ENCODE peak calls at places on chromosomes 12 and 14, in ten cellular contexts. V, G, L, S, T, R, O, E, K and F are unnamed samples.

GRCh38 chr14:76274324-76274723 is 101.6 kb upstream of the ESRRB start:
- DNase-seq in V (no peak), L (no peak), R (no peak), T (peak; percentile 5), G (no peak), O (no peak), S (no peak), E (no peak), K (no peak), F (no peak)

GRCh38 chr12:105343836-105344235 is 13.3 kb downstream of the C12orf75 start:
- DNase-seq in S (no peak), O (no peak), E (no peak), T (no peak), R (no peak), K (no peak), V (no peak), G (no peak), L (no peak), F (no peak)

GRCh38 chr12:5124401-5124800 is 80.7 kb downstream of the KCNA5 start:
- DNase-seq in V (no peak), R (no peak), T (no peak), E (no peak), G (no peak), O (no peak), L (no peak), S (no peak), K (no peak), F (no peak)

GRCh38 chr14:72605096-72605920 is 288.6 kb downstream of the DPF3 start:
- DNase-seq in R (no peak), O (no peak), L (no peak), K (no peak), V (no peak), G (peak; percentile 62), S (no peak), T (no peak), E (no peak), F (no peak)

GRCh38 chr14:37824936-37825698 is 229.7 kb downstream of the TTC6 start:
- DNase-seq in G (no peak), E (no peak), K (no peak), T (no peak), O (no peak), R (no peak), V (peak; percentile 4), L (no peak), S (no peak), F (no peak)

GRCh38 chr14:70808402-70809237 is 693 bp downstream of the MAP3K9 start:
- DNase-seq in R (peak; percentile 6), V (peak; percentile 24), L (no peak), O (peak; percentile 63), S (no peak), K (peak; percentile 34), E (no peak), G (no peak), T (peak; percentile 67), F (no peak)

GRCh38 chr14:72970058-72970630 is 43.9 kb downstream of the DCAF4 start:
- DNase-seq in K (no peak), G (no peak), V (no peak), T (no peak), L (no peak), S (no peak), O (no peak), E (peak; percentile 11), R (no peak), F (no peak)

GRCh38 chr14:36515105-36515593 is 4.9 kb downstream of the NKX2-1 start:
- DNase-seq in O (no peak), T (peak; percentile 68), G (no peak), L (no peak), R (no peak), V (no peak), S (no peak), K (no peak), E (no peak), F (no peak)

GRCh38 chr14:74018029-74018703 is 922 bp downstream of the ENTPD5 start:
- DNase-seq in K (no peak), G (no peak), T (no peak), L (no peak), R (no peak), E (peak; percentile 22), S (peak; percentile 25), O (no peak), V (peak; percentile 81), F (no peak)

GRCh38 chr14:105884808-105885281 is 358.5 kb downstream of the TMEM121 start:
- DNase-seq in T (no peak), K (no peak), R (no peak), S (no peak), E (no peak), O (peak; percentile 13), L (no peak), G (peak; percentile 40), V (no peak), F (no peak)

GRCh38 chr12:32400114-32400672 is 835 bp downstream of the FGD4 start:
- DNase-seq in S (no peak), O (no peak), L (no peak), V (no peak), R (no peak), E (no peak), T (peak; percentile 76), G (no peak), K (no peak), F (no peak)

GRCh38 chr14:58646479-58646878 is 8.7 kb downstream of the DACT1 start:
- DNase-seq in S (no peak), L (no peak), T (no peak), R (no peak), K (no peak), O (peak; percentile 38), G (no peak), E (no peak), V (no peak), F (no peak)

GRCh38 chr12:56129210-56129691 is 1.2 kb downstream of the ESYT1 start:
- DNase-seq in T (peak; percentile 81), E (no peak), V (peak; percentile 79), R (peak; percentile 50), G (peak; percentile 78), O (peak; percentile 90), S (no peak), K (peak; percentile 56), L (peak; percentile 62), F (peak; percentile 9)

GRCh38 chr12:2682301-2683282 is 112.2 kb upstream of the FKBP4 start:
- DNase-seq in S (peak; percentile 18), G (no peak), V (peak; percentile 64), O (no peak), R (no peak), E (peak; percentile 14), K (peak; percentile 50), T (peak; percentile 91), L (no peak), F (peak; percentile 15)

GRCh38 chr14:75981426-75981825 is 369 bp downstream of the TGFB3 start:
- DNase-seq in V (no peak), G (no peak), L (no peak), E (peak; percentile 62), R (peak; percentile 43), O (no peak), S (no peak), T (peak; percentile 58), K (no peak), F (no peak)

GRCh38 chr12:31506907-31507306 is 84.0 kb downstream of the DENND5B start:
- DNase-seq in V (peak; percentile 27), L (no peak), E (no peak), S (no peak), O (no peak), R (no peak), T (peak; percentile 80), G (no peak), K (no peak), F (no peak)

GRCh38 chr12:79298511-79298910 is 392.3 kb downstream of the PAWR start:
- DNase-seq in G (no peak), S (no peak), L (no peak), V (no peak), R (no peak), T (no peak), E (no peak), K (no peak), O (no peak), F (no peak)